ENCODE peak calls at places on chromosome 7, in seven cellular contexts. Q, U, O, N, R, P and M are unnamed samples.

GRCh38 chr7:40765633-40766032 is 630.8 kb downstream of the SUGCT start:
- DNase-seq in P (no peak), Q (no peak), O (no peak), U (no peak), N (no peak), R (no peak), M (no peak)

GRCh38 chr7:106737202-106737562 is 76.2 kb upstream of the CCDC71L start:
- DNase-seq in P (peak; percentile 80), O (no peak), U (no peak), N (no peak), R (peak; percentile 27), Q (no peak), M (no peak)

GRCh38 chr7:105713488-105714465 is 132.5 kb upstream of the EFCAB10 start:
- DNase-seq in Q (no peak), N (no peak), P (peak; percentile 28), R (no peak), U (no peak), O (no peak), M (no peak)

GRCh38 chr7:84553711-84554110 is 359.1 kb upstream of the SEMA3A start:
- DNase-seq in Q (no peak), U (no peak), O (no peak), P (no peak), R (no peak), N (no peak), M (no peak)

GRCh38 chr7:148037049-148037448 is 553.5 kb upstream of the C7orf33 start:
- DNase-seq in P (no peak), O (no peak), Q (no peak), U (no peak), R (no peak), N (no peak), M (no peak)

GRCh38 chr7:141074162-141074989 is 512 bp downstream of the TMEM178B start:
- DNase-seq in P (peak; percentile 4), O (peak; percentile 74), R (no peak), U (no peak), N (no peak), Q (no peak), M (no peak)

GRCh38 chr7:39969431-39969830 is 19.4 kb downstream of the CDK13 start:
- DNase-seq in O (no peak), U (no peak), Q (no peak), N (no peak), P (peak; percentile 20), R (no peak), M (no peak)

GRCh38 chr7:144404911-144405310 is 1.4 kb upstream of the NOBOX start:
- DNase-seq in O (peak; percentile 54), R (no peak), P (no peak), Q (no peak), N (no peak), U (no peak), M (no peak)

GRCh38 chr7:90856317-90857072 is 260.4 kb downstream of the CDK14 start:
- DNase-seq in Q (no peak), N (no peak), P (no peak), R (no peak), O (no peak), U (no peak), M (no peak)

GRCh38 chr7:12653127-12653917 is 34.1 kb upstream of the ARL4A start:
- DNase-seq in N (no peak), O (no peak), P (peak; percentile 76), Q (no peak), R (no peak), U (no peak), M (no peak)

GRCh38 chr7:26681819-26682418 is 182.5 kb downstream of the SKAP2 start:
- DNase-seq in O (no peak), N (no peak), R (peak; percentile 4), P (peak; percentile 39), Q (no peak), U (no peak), M (no peak)

GRCh38 chr7:105452085-105452484 is 63.4 kb upstream of the SRPK2 start:
- DNase-seq in Q (no peak), P (no peak), R (no peak), O (no peak), U (no peak), N (no peak), M (no peak)

GRCh38 chr7:96004598-96004997 is 232.2 kb downstream of the DYNC1I1 start:
- DNase-seq in O (no peak), Q (no peak), P (peak; percentile 47), N (no peak), R (peak; percentile 1), U (no peak), M (no peak)

GRCh38 chr7:96800824-96801223 is 91.2 kb upstream of the SEM1 start:
- DNase-seq in N (no peak), P (no peak), O (no peak), R (peak; percentile 12), U (no peak), Q (no peak), M (no peak)

GRCh38 chr7:70947181-70947580 is 184.8 kb upstream of the GALNT17 start:
- DNase-seq in N (no peak), P (no peak), Q (no peak), R (no peak), O (no peak), U (no peak), M (peak; percentile 21)

GRCh38 chr7:70349819-70350218 is 751.5 kb downstream of the AUTS2 start:
- DNase-seq in P (no peak), R (no peak), U (no peak), Q (no peak), N (no peak), O (no peak), M (no peak)

GRCh38 chr7:2195403-2196246 is 37.1 kb downstream of the MAD1L1 start:
- DNase-seq in P (no peak), O (no peak), R (no peak), N (peak; percentile 37), Q (no peak), U (no peak), M (no peak)

GRCh38 chr7:118104812-118105441 is 79.0 kb upstream of the LSM8 start:
- DNase-seq in N (no peak), U (no peak), P (peak; percentile 49), R (peak; percentile 19), O (no peak), Q (no peak), M (no peak)

GRCh38 chr7:125254521-125254920 is 324.9 kb upstream of the POT1 start:
- DNase-seq in N (no peak), R (no peak), O (no peak), P (no peak), Q (no peak), U (no peak), M (no peak)

GRCh38 chr7:69047166-69047760 is 551.0 kb upstream of the AUTS2 start:
- DNase-seq in Q (no peak), N (no peak), P (no peak), O (no peak), U (no peak), R (no peak), M (no peak)

GRCh38 chr7:81361769-81362168 is 408.1 kb downstream of the HGF start:
- DNase-seq in R (peak; percentile 26), O (no peak), U (no peak), N (no peak), P (peak; percentile 9), Q (no peak), M (no peak)

GRCh38 chr7:2554654-2555053 is 670 bp downstream of the BRAT1 start:
- DNase-seq in N (no peak), P (no peak), O (no peak), Q (no peak), U (no peak), R (no peak), M (no peak)

GRCh38 chr7:19405546-19405945 is 260.3 kb upstream of the FERD3L start:
- DNase-seq in R (no peak), U (no peak), P (peak; percentile 88), Q (no peak), N (no peak), O (no peak), M (no peak)
- H3K4me3 ChIP-seq in R (no peak overlapping the region), U (no peak overlapping the region), P (no peak overlapping the region), Q (no peak overlapping the region), N (no peak overlapping the region), O (no peak overlapping the region), M (no peak overlapping the region)

GRCh38 chr7:35748348-35748747 is 52.5 kb upstream of the SEPTIN7 start:
- DNase-seq in P (peak; percentile 65), Q (no peak), U (no peak), O (no peak), N (no peak), R (no peak), M (no peak)

GRCh38 chr7:35752727-35753126 is 48.1 kb upstream of the SEPTIN7 start:
- DNase-seq in R (no peak), U (no peak), O (no peak), N (no peak), P (no peak), Q (no peak), M (no peak)

GRCh38 chr7:35749548-35749947 is 51.3 kb upstream of the SEPTIN7 start:
- DNase-seq in N (no peak), U (no peak), Q (peak; percentile 31), P (peak; percentile 86), R (no peak), O (no peak), M (no peak)

DNA sequence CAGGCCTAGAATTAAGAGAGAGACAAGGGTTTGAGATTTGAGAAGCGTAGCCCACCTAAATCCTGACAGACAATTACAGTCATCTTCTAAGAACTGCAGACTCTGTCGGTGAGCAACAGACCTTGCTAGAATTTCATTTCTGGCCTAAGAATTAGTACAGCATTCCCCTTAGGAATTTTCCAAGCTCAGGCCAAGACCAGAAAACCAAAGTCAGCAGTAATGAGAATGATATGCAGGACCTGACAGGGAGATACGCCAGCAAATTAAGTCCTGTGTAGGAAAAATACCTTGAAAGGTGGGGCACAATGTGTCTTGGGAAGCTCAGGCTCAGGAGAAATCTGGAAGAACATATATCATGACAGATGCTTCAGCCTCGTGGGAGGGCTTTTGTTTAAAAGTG is 52.7 kb upstream of the HERPUD2 start:
- DNase-seq in P (peak; percentile 56), R (no peak), U (no peak), N (no peak), Q (no peak), O (no peak), M (no peak)
- TF ChIP-seq CTCF in P (no peak), R (no peak), U (no peak), N (no peak), Q (no peak), O (no peak), M (no peak)

GRCh38 chr7:123112833-123113232 is 86.9 kb downstream of the SLC13A1 start:
- DNase-seq in P (no peak), O (no peak), R (no peak), Q (no peak), N (no peak), U (no peak), M (no peak)
- H3K4me3 ChIP-seq in P (no peak overlapping the region), O (no peak overlapping the region), R (no peak overlapping the region), Q (no peak overlapping the region), N (no peak overlapping the region), U (no peak overlapping the region), M (no peak overlapping the region)

GRCh38 chr7:74503943-74504342 is 50.2 kb downstream of the GTF2IRD1 start:
- DNase-seq in O (no peak), Q (no peak), U (no peak), R (no peak), N (no peak), P (no peak), M (no peak)

GRCh38 chr7:74506329-74506724 is 52.6 kb downstream of the GTF2IRD1 start:
- DNase-seq in U (no peak), R (no peak), P (no peak), O (no peak), N (no peak), Q (no peak), M (no peak)

GRCh38 chr7:74505426-74506328 is 52.0 kb downstream of the GTF2IRD1 start:
- DNase-seq in Q (no peak), N (no peak), U (no peak), P (no peak), R (no peak), O (no peak), M (no peak)

GRCh38 chr7:74511360-74511759 is 57.7 kb downstream of the GTF2IRD1 start:
- DNase-seq in N (no peak), Q (no peak), R (no peak), P (no peak), U (no peak), O (no peak), M (no peak)

GRCh38 chr7:74507538-74508319 is 54.0 kb downstream of the GTF2IRD1 start:
- DNase-seq in N (no peak), O (no peak), U (no peak), R (no peak), P (no peak), Q (no peak), M (no peak)
- TF ChIP-seq CTCF in N (no peak), O (no peak), U (no peak), R (no peak), P (no peak), Q (no peak), M (no peak)